ENCODE peak calls at places on chromosome 14, in seven cellular contexts. G is HCT116, U is H1, A is SK-N-SH, E is K562, Z is GM12878, K is HepG2. D is an unnamed sample.
A peak's percentile ranks its signal among the peaks of the same experiment; 100 is the strongest.

GRCh38 chr14:77139540-77140342 is 1.9 kb downstream of the ZDHHC22 start:
- DNase-seq in G (peak; percentile 27), U (peak; percentile 93), A (peak; percentile 90), E (peak; percentile 69), Z (no peak), K (peak; percentile 29), D (no peak)

GRCh38 chr14:34775922-34776321 is 61.5 kb upstream of the CFL2 start:
- DNase-seq in G (no peak), U (no peak), A (no peak), E (no peak), Z (no peak), K (peak; percentile 27), D (no peak)

GRCh38 chr14:85093631-85094330 is 436.2 kb upstream of the FLRT2 start:
- DNase-seq in G (no peak), U (no peak), A (no peak), E (no peak), Z (no peak), K (no peak), D (no peak)

GRCh38 chr14:86221000-86221399 is 691.1 kb downstream of the FLRT2 start:
- DNase-seq in G (no peak), U (peak; percentile 51), A (no peak), E (no peak), Z (no peak), K (peak; percentile 3), D (no peak)

GRCh38 chr14:101290681-101291080 is 270.6 kb upstream of the DIO3 start:
- DNase-seq in G (no peak), U (no peak), A (no peak), E (no peak), Z (no peak), K (no peak), D (no peak)

GRCh38 chr14:23362200-23362599 is 2.8 kb downstream of the EFS start:
- DNase-seq in G (no peak), U (no peak), A (no peak), E (no peak), Z (no peak), K (peak; percentile 36), D (no peak)

GRCh38 chr14:22824711-22825359 is 4.9 kb upstream of the MRPL52 start:
- DNase-seq in G (peak; percentile 53), U (no peak), A (no peak), E (peak; percentile 75), Z (no peak), K (peak; percentile 85), D (no peak)

GRCh38 chr14:39267592-39268112 is 33.9 kb downstream of the MIA2 start:
- DNase-seq in G (peak; percentile 24), U (no peak), A (no peak), E (no peak), Z (no peak), K (peak; percentile 45), D (no peak)

GRCh38 chr14:20343855-20344205 is 395 bp downstream of the PARP2 start:
- DNase-seq in G (no peak), U (no peak), A (no peak), E (no peak), Z (no peak), K (no peak), D (no peak)

GRCh38 chr14:23548351-23549318 is 2.9 kb downstream of the ZFHX2 start:
- DNase-seq in G (no peak), U (no peak), A (no peak), E (no peak), Z (no peak), K (no peak), D (no peak)

GRCh38 chr14:91573894-91574837 is 64.1 kb upstream of the PPP4R3A start:
- DNase-seq in G (peak; percentile 68), U (peak; percentile 66), A (peak; percentile 63), E (peak; percentile 21), Z (peak; percentile 2), K (no peak), D (no peak)
- TF ChIP-seq SIN3A in G (no peak), U (no peak), A (no peak), E (no peak), Z (no peak), K (no peak), D (no peak)

GRCh38 chr14:53151867-53152626 is 1.1 kb downstream of the DDHD1 start:
- DNase-seq in G (peak; percentile 34), U (peak; percentile 77), A (peak; percentile 81), E (peak; percentile 28), Z (no peak), K (peak; percentile 29), D (no peak)
- TF ChIP-seq CTCF in G (peak; percentile 8), U (no peak), A (peak; percentile 37), E (no peak), Z (no peak), K (peak; percentile 30), D (peak; percentile 13)

DNA sequence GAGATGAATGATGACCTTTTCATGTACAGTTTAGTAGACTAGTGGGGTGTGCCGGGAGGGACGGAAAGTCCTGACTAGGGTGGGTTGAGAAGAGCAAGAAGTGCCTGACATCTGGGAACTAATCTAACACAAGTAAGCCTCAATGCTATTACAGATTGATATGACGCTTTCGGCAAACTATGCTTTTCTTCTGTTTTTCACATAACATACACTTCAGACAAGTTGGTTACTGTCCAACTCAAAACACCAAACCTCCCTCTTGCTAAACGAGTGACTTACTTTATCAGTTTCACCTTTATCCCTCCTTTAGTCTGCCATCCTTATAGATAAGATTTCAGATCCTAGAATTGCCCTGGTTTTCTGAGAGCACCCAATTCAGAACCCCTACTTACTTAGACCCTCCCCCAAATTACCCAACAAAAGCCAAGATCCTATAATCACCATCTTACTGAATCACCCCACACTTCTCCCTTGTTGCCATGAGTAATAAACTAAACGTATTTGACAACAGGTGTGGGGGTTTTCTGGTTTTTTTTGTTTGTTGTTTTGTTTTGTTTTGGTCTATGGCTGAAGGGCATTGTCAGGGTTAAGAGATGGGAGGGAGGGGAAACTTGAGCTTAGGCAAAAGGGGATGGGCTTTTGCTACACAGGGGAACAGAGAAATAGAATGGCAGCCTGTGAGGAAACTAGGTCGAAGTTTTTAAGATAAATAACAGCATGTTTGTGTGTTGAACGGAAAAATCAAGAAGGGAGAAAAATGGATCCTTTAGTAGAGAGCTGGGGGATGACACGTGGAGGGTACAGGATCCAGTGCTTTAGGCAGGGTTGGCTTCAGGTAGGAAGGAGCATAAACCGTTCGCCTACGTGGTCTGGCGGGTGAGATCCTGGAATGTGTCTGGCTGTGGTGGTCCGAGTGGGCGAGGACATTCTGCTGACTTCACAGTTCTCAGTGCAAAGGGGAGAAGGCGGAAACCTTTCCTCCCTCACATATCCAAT is 6.1 kb upstream of the PSMA3 start:
- DNase-seq in G (no peak), U (no peak), A (no peak), E (peak; percentile 16), Z (no peak), K (no peak), D (no peak)
- TF ChIP-seq SIN3A in G (no peak), U (no peak), A (no peak), E (no peak), Z (no peak), K (no peak), D (no peak)

DNA sequence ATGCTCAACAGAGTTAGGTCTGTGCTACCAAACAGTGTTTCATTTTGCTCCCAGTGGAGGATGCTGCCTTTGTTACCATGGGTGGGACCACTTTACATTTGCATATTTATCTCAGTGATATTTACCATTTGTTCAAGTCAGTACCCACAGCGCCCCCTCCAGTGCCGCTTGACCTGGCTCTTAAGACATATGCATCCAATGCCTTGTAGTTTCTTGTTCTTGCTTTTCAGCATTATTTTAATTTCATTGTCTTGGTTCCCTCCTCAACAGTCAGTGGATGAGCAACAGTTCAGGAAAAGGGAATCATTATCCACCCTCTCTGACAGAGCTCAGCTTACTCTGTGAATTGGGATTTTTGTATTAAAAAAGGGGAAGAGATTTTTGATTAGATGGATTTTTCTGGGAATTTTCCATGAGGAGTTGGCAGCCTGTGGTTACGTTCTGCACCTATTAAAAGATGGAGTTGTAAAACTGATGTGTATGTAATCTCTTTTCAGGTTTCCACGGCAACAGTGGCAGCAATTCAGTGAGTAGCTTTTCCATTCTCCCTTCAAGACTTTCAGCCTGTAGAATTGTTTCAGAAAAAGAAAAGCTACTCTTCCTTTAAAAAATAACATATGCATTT is 240.5 kb upstream of the DAAM1 start:
- DNase-seq in G (no peak), U (no peak), A (no peak), E (no peak), Z (no peak), K (no peak), D (no peak)
- TF ChIP-seq CTCF in G (peak; percentile 20), U (peak; percentile 40), A (peak; percentile 33), E (no peak), Z (no peak), K (no peak), D (no peak)

DNA sequence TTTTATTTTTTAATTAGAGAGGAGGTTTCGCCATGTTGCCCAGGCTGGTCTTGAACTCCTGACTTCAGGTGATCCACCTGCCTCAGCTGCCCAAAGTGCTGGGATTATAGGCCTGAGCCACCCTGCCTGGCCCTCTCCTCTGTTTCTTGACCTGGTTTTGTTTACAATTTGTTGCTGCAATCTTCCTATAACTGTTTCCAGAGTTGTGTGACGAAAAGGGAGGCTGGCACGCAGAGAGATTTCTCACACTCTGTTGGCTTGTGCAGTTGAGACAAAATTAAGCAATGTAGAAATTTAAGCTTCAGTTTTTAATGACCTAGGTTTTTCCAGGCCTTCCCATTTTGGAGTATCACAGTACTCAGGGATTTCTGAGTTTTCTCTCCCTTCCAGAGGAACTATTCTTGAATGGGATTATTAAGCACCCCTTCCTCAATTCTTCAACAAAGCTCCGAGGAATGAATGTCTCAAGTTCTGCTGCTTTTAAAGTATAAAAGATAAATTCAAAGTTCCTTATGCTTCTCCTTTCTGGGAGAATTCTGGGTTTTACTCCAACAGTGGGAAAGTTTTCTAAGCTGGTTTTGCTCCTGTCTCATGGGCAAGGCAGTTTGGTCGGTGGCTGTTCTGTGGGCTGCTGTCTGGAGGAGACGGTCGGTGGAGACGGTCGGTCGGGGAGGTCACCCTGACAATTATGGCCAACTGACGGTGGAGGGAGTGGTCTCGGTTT is 20.4 kb upstream of the FOS start:
- DNase-seq in G (no peak), U (no peak), A (no peak), E (no peak), Z (no peak), K (no peak), D (no peak)
- TF ChIP-seq SIN3A in G (no peak), U (no peak), A (no peak), E (no peak), Z (no peak), K (no peak), D (no peak)

GRCh38 chr14:25411933-25412757 is 362.2 kb upstream of the STXBP6 start:
- DNase-seq in G (no peak), U (peak; percentile 54), A (no peak), E (no peak), Z (no peak), K (no peak), D (no peak)
- TF ChIP-seq CTCF in G (no peak), U (peak; percentile 86), A (peak; percentile 54), E (no peak), Z (no peak), K (peak; percentile 61), D (peak; percentile 35)